ENCODE peak calls at places on chromosomes 16 and 17, in six cellular contexts. V is testis, F is choroid plexus epithelial cell, O is uterus, Q is upper lobe of right lung, J is small intestine. A is an unnamed sample.

GRCh38 chr16:8600144-8600856 is 10.0 kb upstream of the TMEM114 start:
- DNase-seq in O (no peak), F (no peak), Q (no peak), V (no peak), J (no peak), A (no peak)

GRCh38 chr16:88534731-88535141 is 35.5 kb upstream of the ZC3H18 start:
- DNase-seq in V (no peak), O (no peak), Q (peak; percentile 82), F (peak; percentile 67), J (no peak), A (no peak)

GRCh38 chr16:4015275-4015990 is 100.8 kb downstream of the ADCY9 start:
- DNase-seq in Q (no peak), J (peak; percentile 90), V (no peak), F (peak; percentile 23), O (no peak), A (peak; percentile 55)

GRCh38 chr16:70708381-70709253 is 22.8 kb upstream of the MTSS2 start:
- DNase-seq in F (no peak), J (no peak), Q (no peak), O (no peak), V (no peak), A (no peak)

GRCh38 chr16:24683250-24683649 is 46.2 kb upstream of the TNRC6A start:
- DNase-seq in Q (no peak), V (no peak), J (no peak), F (no peak), O (no peak), A (no peak)

GRCh38 chr16:83433201-83433600 is 374.6 kb upstream of the HSBP1 start:
- DNase-seq in F (no peak), J (no peak), O (no peak), Q (no peak), V (no peak), A (no peak)

GRCh38 chr17:17121162-17121561 is 78.9 kb downstream of the MPRIP start:
- DNase-seq in V (no peak), J (no peak), F (no peak), O (no peak), Q (no peak), A (peak; percentile 40)

GRCh38 chr17:82356845-82357355 is 2.1 kb upstream of the TEX19 start:
- DNase-seq in V (no peak), O (no peak), Q (peak; percentile 76), F (no peak), J (no peak), A (no peak)

GRCh38 chr17:17708816-17709215 is 27.6 kb downstream of the RAI1 start:
- DNase-seq in Q (no peak), F (no peak), J (no peak), O (no peak), V (no peak), A (no peak)

GRCh38 chr16:84315422-84315821 is 20.7 kb downstream of the WFDC1 start:
- DNase-seq in O (no peak), F (peak; percentile 15), Q (peak; percentile 13), J (no peak), V (no peak), A (no peak)

GRCh38 chr17:61410555-61411089 is 11.0 kb downstream of the TBX2 start:
- DNase-seq in F (peak; percentile 75), J (peak; percentile 53), Q (peak; percentile 87), V (peak; percentile 90), O (peak; percentile 85), A (peak; percentile 81)

GRCh38 chr17:6456914-6457687 is 12.8 kb downstream of the PIMREG start:
- DNase-seq in V (no peak), J (peak; percentile 13), O (no peak), F (peak; percentile 54), Q (peak; percentile 38), A (peak; percentile 71)

GRCh38 chr17:81792675-81793615 is 11.0 kb upstream of the GCGR start:
- DNase-seq in Q (no peak), J (no peak), V (no peak), O (no peak), F (no peak), A (no peak)

GRCh38 chr16:83994087-83994486 is 26.0 kb downstream of the NECAB2 start:
- DNase-seq in J (no peak), O (no peak), Q (peak; percentile 60), F (peak; percentile 96), V (no peak), A (no peak)

GRCh38 chr16:82881517-82881916 is 254.7 kb downstream of the CDH13 start:
- DNase-seq in Q (no peak), O (no peak), J (no peak), F (no peak), V (no peak), A (no peak)

GRCh38 chr16:57826040-57826434 is 23.7 kb upstream of the KIFC3 start:
- DNase-seq in Q (no peak), F (no peak), J (no peak), V (no peak), O (no peak), A (no peak)

GRCh38 chr16:57823836-57824235 is 21.5 kb upstream of the KIFC3 start:
- DNase-seq in J (no peak), Q (no peak), O (no peak), F (no peak), V (no peak), A (no peak)

GRCh38 chr16:57826706-57827625 is 24.7 kb upstream of the KIFC3 start:
- DNase-seq in J (peak; percentile 92), Q (no peak), O (no peak), V (no peak), F (peak; percentile 36), A (no peak)

GRCh38 chr16:57824880-57825279 is 22.6 kb upstream of the KIFC3 start:
- DNase-seq in O (no peak), Q (peak; percentile 86), F (no peak), V (no peak), J (peak; percentile 45), A (no peak)

GRCh38 chr16:57825298-57826039 is 23.2 kb upstream of the KIFC3 start:
- DNase-seq in J (no peak), Q (no peak), V (no peak), O (no peak), F (no peak), A (no peak)
- H3K4me3 ChIP-seq in J (no peak overlapping the region), Q (no peak overlapping the region), V (no peak overlapping the region), O (no peak overlapping the region), F (no peak overlapping the region), A (no peak overlapping the region)

GRCh38 chr16:31499928-31500327 is 8.3 kb downstream of the RUSF1 start:
- DNase-seq in O (no peak), F (no peak), J (no peak), Q (no peak), V (no peak), A (no peak)

GRCh38 chr16:31501226-31501965 is 6.8 kb downstream of the RUSF1 start:
- DNase-seq in V (no peak), F (no peak), Q (no peak), O (no peak), J (no peak), A (no peak)

GRCh38 chr16:31496670-31497069 is 11.5 kb downstream of the RUSF1 start:
- DNase-seq in O (no peak), V (no peak), Q (peak; percentile 85), J (no peak), F (no peak), A (no peak)

GRCh38 chr16:31501966-31502348 is 6.2 kb downstream of the RUSF1 start:
- DNase-seq in V (no peak), J (no peak), Q (no peak), O (no peak), F (no peak), A (no peak)

DNA sequence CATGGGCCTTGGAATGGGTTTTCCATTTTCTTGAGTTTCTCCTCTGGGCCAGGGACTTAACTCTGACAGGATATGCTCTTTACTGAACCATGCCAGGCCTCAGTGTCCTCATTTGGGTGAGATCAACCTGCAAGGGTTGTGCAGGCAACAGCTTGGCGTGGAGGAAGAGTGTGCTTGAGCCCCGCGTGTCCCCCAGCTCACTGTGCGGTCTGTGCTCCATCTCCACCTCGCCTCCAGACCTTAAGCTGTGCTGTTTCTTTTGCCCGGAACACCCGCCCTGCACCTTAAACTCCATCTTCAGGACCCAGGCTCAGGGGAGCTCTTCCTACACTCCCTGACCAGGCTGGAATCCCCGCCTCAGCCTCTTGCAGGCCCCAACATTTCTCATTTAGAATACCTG is 9.7 kb downstream of the RUSF1 start:
- DNase-seq in Q (peak; percentile 38), V (no peak), O (no peak), J (no peak), F (no peak), A (no peak)
- H3K4me3 ChIP-seq in Q (no peak overlapping the region), V (no peak overlapping the region), O (no peak overlapping the region), J (no peak overlapping the region), F (no peak overlapping the region), A (no peak overlapping the region)

GRCh38 chr16:30095166-30096078 is 591 bp downstream of the YPEL3 start:
- DNase-seq in J (no peak), V (no peak), O (no peak), Q (peak; percentile 72), F (no peak), A (peak; percentile 50)

GRCh38 chr16:30094541-30095165 is 1.4 kb downstream of the YPEL3 start:
- DNase-seq in Q (no peak), V (no peak), F (no peak), O (no peak), J (no peak), A (no peak)

GRCh38 chr16:30096105-30096861 is at the start of gene YPEL3:
- DNase-seq in V (peak; percentile 95), J (peak; percentile 87), F (peak; percentile 92), O (peak; percentile 93), Q (peak; percentile 96), A (peak; percentile 91)

GRCh38 chr16:30092373-30093010 is 768 bp upstream of the TBX6 start:
- DNase-seq in O (peak; percentile 72), Q (peak; percentile 92), J (peak; percentile 54), V (peak; percentile 76), F (peak; percentile 76), A (peak; percentile 83)

DNA sequence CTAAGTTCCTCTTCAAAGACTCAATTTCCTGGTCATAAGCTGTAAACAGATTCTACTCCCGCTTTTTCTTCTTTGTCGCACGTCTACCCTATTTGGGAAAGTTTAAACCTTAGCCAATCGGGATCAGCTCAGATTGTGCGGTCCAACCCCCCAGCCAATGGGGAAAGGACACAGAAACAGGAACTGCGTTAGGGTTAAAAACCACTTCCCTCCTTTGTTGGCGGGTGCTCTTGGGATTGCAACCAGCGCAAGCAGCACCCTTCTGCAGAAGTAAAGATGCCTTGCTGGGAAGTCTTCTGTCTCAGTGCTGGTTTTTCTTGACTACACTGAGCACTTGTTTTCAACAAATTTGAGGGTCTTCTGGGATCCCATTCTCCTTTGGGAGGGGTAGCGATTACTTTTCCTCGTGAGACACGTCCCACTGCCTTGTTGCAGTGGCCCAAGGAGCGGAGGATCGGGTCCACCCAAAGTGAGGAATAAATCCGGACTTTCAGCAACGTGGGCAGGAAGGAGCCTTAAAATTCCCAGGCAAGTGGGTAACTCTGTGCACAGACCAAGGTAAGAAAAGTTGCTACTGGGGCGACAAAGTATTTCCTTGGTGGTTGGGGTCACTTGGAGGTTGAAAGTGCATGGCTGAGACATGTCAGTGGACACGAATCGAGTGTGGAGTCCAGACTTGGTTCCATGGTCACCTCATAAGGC is 1.0 kb upstream of the YPEL3 start:
- DNase-seq in F (no peak), Q (no peak), O (no peak), V (no peak), J (no peak), A (no peak)
- H3K4me3 ChIP-seq in F (no peak overlapping the region), Q (peak overlapping the region; percentile 84), O (no peak overlapping the region), V (peak overlapping the region; percentile 81), J (no peak overlapping the region), A (peak overlapping the region; percentile 71)

DNA sequence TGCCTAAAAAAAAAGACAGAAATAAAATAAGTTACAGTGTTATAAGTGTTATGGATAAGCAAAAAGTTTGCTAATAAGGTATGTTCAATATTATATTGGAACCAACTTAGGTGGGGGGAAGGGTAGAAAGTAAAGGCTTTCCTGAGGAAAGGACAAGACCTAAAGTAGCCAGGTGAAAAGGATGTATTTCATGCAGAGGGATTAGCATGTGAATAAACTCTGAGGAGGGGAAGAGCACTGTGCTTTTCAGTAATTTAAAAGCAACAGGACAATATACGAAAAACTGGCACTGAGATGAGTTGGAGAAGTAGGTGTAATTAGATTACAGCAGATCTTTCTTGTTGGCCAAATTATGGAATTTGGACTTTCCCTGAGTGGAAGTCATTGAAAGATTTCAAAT is 7.6 kb downstream of the TOP2A start:
- DNase-seq in J (no peak), F (no peak), Q (no peak), O (no peak), V (no peak), A (no peak)
- H3K4me3 ChIP-seq in J (no peak overlapping the region), F (no peak overlapping the region), Q (no peak overlapping the region), O (no peak overlapping the region), V (no peak overlapping the region), A (no peak overlapping the region)